ENCODE peak calls at places on chromosomes 11 and 22, in four cellular contexts. One of them, this sample, is unnamed.

GRCh38 chr11:79087238-79087956 is 353.4 kb downstream of the TENM4 start:
- DNase-seq in esophagus squamous epithelium: no peak
- DNase-seq in lung: no peak
- DNase-seq in CD8-positive, alpha-beta T cell: no peak
- DNase-seq in this sample: no peak

GRCh38 chr22:46547179-46547882 is 9.9 kb upstream of the CELSR1 start:
- DNase-seq in CD8-positive, alpha-beta T cell: no peak
- DNase-seq in esophagus squamous epithelium: no peak
- DNase-seq in lung: no peak
- DNase-seq in this sample: peak; percentile 71

GRCh38 chr11:123357990-123358827 is 71.9 kb upstream of the GRAMD1B start:
- DNase-seq in esophagus squamous epithelium: no peak
- DNase-seq in lung: no peak
- DNase-seq in CD8-positive, alpha-beta T cell: no peak
- DNase-seq in this sample: no peak

GRCh38 chr11:37557990-37558389 is 960.0 kb upstream of the RAG2 start:
- DNase-seq in CD8-positive, alpha-beta T cell: no peak
- DNase-seq in esophagus squamous epithelium: no peak
- DNase-seq in lung: no peak
- DNase-seq in this sample: no peak

GRCh38 chr11:68658661-68659060 is 25.7 kb upstream of the GAL start:
- DNase-seq in CD8-positive, alpha-beta T cell: no peak
- DNase-seq in esophagus squamous epithelium: no peak
- DNase-seq in lung: no peak
- DNase-seq in this sample: no peak

GRCh38 chr11:116582621-116583020 is 190.2 kb downstream of the BUD13 start:
- DNase-seq in esophagus squamous epithelium: no peak
- DNase-seq in CD8-positive, alpha-beta T cell: no peak
- DNase-seq in lung: no peak
- DNase-seq in this sample: no peak

GRCh38 chr11:69040581-69041260 is 8.0 kb upstream of the TPCN2 start:
- DNase-seq in esophagus squamous epithelium: no peak
- DNase-seq in CD8-positive, alpha-beta T cell: no peak
- DNase-seq in lung: no peak
- DNase-seq in this sample: no peak

GRCh38 chr11:106076421-106076922 is 675 bp downstream of the KBTBD3 start:
- DNase-seq in esophagus squamous epithelium: no peak
- DNase-seq in CD8-positive, alpha-beta T cell: peak; percentile 48
- DNase-seq in lung: no peak
- DNase-seq in this sample: no peak

GRCh38 chr11:40537734-40538133 is 921.7 kb downstream of the LRRC4C start:
- DNase-seq in CD8-positive, alpha-beta T cell: no peak
- DNase-seq in esophagus squamous epithelium: no peak
- DNase-seq in lung: no peak
- DNase-seq in this sample: no peak

GRCh38 chr11:72584293-72584921 is 89.8 kb downstream of the PDE2A start:
- DNase-seq in CD8-positive, alpha-beta T cell: peak; percentile 75
- DNase-seq in lung: peak; percentile 57
- DNase-seq in esophagus squamous epithelium: no peak
- DNase-seq in this sample: peak; percentile 80

GRCh38 chr11:8597182-8597581 is 3.2 kb upstream of the STK33 start:
- DNase-seq in lung: no peak
- DNase-seq in CD8-positive, alpha-beta T cell: no peak
- DNase-seq in esophagus squamous epithelium: no peak
- DNase-seq in this sample: no peak

GRCh38 chr22:23565288-23565941 is 14.7 kb downstream of the IGLL1 start:
- DNase-seq in esophagus squamous epithelium: no peak
- DNase-seq in CD8-positive, alpha-beta T cell: no peak
- DNase-seq in lung: no peak
- DNase-seq in this sample: no peak
- H3K4me3 ChIP-seq in esophagus squamous epithelium: peak overlapping the region; percentile 48
- H3K4me3 ChIP-seq in CD8-positive, alpha-beta T cell: peak overlapping the region; percentile 49
- H3K4me3 ChIP-seq in lung: no peak overlapping the region
- H3K4me3 ChIP-seq in this sample: peak overlapping the region; percentile 34

DNA sequence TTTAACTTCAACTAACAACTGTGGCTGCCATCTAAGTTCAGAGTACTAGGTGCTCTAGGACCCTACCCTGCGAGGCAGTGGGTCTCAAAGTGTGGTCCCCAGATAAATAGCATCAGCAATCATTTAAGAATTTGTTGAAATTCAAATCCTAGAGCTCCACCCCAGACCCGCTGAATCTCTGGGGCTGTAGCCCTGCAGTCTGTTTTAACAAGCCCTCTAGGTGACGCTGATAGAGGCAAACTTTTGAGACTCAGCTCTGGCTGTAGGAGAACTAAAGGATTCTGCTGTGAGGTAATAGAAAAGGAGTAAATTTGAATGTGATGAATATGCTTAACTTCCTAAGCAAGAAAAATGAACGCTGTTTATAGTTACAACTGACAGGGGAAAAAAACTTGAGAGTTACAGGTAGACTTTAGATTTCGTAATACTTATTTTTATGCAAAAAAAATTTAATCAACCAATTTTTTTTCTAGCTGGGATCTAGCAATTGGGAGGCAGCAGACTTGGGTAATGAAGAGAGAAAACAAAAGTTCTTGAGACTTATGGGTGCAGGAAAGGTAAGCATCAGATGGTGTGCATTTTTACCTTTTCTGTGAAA is 5.8 kb downstream of the C11orf58 start:
- DNase-seq in lung: no peak
- DNase-seq in CD8-positive, alpha-beta T cell: no peak
- DNase-seq in esophagus squamous epithelium: no peak
- DNase-seq in this sample: no peak
- H3K27ac ChIP-seq in lung: no peak overlapping the region
- H3K27ac ChIP-seq in CD8-positive, alpha-beta T cell: no peak overlapping the region
- H3K27ac ChIP-seq in esophagus squamous epithelium: no peak overlapping the region
- H3K27ac ChIP-seq in this sample: no peak overlapping the region

GRCh38 chr11:81331611-81332205 is 1402.0 kb downstream of the FAM181B start:
- DNase-seq in esophagus squamous epithelium: no peak
- DNase-seq in CD8-positive, alpha-beta T cell: no peak
- DNase-seq in lung: no peak
- DNase-seq in this sample: no peak
- H3K4me3 ChIP-seq in esophagus squamous epithelium: no peak overlapping the region
- H3K4me3 ChIP-seq in CD8-positive, alpha-beta T cell: no peak overlapping the region
- H3K4me3 ChIP-seq in lung: no peak overlapping the region
- H3K4me3 ChIP-seq in this sample: no peak overlapping the region

GRCh38 chr22:43823353-43823908 is 11.3 kb upstream of the EFCAB6 start:
- DNase-seq in lung: peak; percentile 75
- DNase-seq in esophagus squamous epithelium: no peak
- DNase-seq in CD8-positive, alpha-beta T cell: no peak
- DNase-seq in this sample: no peak
- H3K27ac ChIP-seq in lung: no peak overlapping the region
- H3K27ac ChIP-seq in esophagus squamous epithelium: no peak overlapping the region
- H3K27ac ChIP-seq in CD8-positive, alpha-beta T cell: no peak overlapping the region
- H3K27ac ChIP-seq in this sample: no peak overlapping the region

This sample was measured in right atrium auricular region.